ENCODE peak calls at places on chromosomes 12 and 14, in four cellular contexts. One of them, this sample, is unnamed.

GRCh38 chr12:123830675-123831074 is 68.6 kb downstream of the DNAH10 start:
- DNase-seq in stimulated activated CD4-positive, alpha-beta T cell treated with anti-CD3 and anti-CD28 coated beads, Interleukin-15, amount 100 ng/mL, for 48 hours: no peak
- DNase-seq in activated T-cell treated with anti-CD3 and anti-CD28 coated beads for 1 hour: no peak
- DNase-seq in lower lobe of right lung: no peak
- DNase-seq in this sample: no peak

GRCh38 chr12:28899951-28900350 is 249.1 kb upstream of the FAR2 start:
- DNase-seq in activated T-cell treated with anti-CD3 and anti-CD28 coated beads for 1 hour: no peak
- DNase-seq in lower lobe of right lung: no peak
- DNase-seq in stimulated activated CD4-positive, alpha-beta T cell treated with anti-CD3 and anti-CD28 coated beads, Interleukin-15, amount 100 ng/mL, for 48 hours: no peak
- DNase-seq in this sample: no peak

GRCh38 chr12:104520242-104520900 is 63.6 kb downstream of the CHST11 start:
- DNase-seq in stimulated activated CD4-positive, alpha-beta T cell treated with anti-CD3 and anti-CD28 coated beads, Interleukin-15, amount 100 ng/mL, for 48 hours: no peak
- DNase-seq in lower lobe of right lung: no peak
- DNase-seq in activated T-cell treated with anti-CD3 and anti-CD28 coated beads for 1 hour: no peak
- DNase-seq in this sample: no peak

GRCh38 chr12:130031571-130032189 is 127.9 kb upstream of the TMEM132D start:
- DNase-seq in stimulated activated CD4-positive, alpha-beta T cell treated with anti-CD3 and anti-CD28 coated beads, Interleukin-15, amount 100 ng/mL, for 48 hours: peak; percentile 41
- DNase-seq in lower lobe of right lung: peak; percentile 56
- DNase-seq in activated T-cell treated with anti-CD3 and anti-CD28 coated beads for 1 hour: peak; percentile 57
- DNase-seq in this sample: peak; percentile 47

GRCh38 chr14:26522985-26523384 is 74.8 kb downstream of the NOVA1 start:
- DNase-seq in stimulated activated CD4-positive, alpha-beta T cell treated with anti-CD3 and anti-CD28 coated beads, Interleukin-15, amount 100 ng/mL, for 48 hours: no peak
- DNase-seq in activated T-cell treated with anti-CD3 and anti-CD28 coated beads for 1 hour: no peak
- DNase-seq in lower lobe of right lung: no peak
- DNase-seq in this sample: no peak

GRCh38 chr12:97075583-97076268 is 168.7 kb downstream of the NEDD1 start:
- DNase-seq in lower lobe of right lung: no peak
- DNase-seq in activated T-cell treated with anti-CD3 and anti-CD28 coated beads for 1 hour: no peak
- DNase-seq in stimulated activated CD4-positive, alpha-beta T cell treated with anti-CD3 and anti-CD28 coated beads, Interleukin-15, amount 100 ng/mL, for 48 hours: no peak
- DNase-seq in this sample: no peak

GRCh38 chr14:102927878-102928411 is 5.5 kb downstream of the AMN start:
- DNase-seq in activated T-cell treated with anti-CD3 and anti-CD28 coated beads for 1 hour: no peak
- DNase-seq in stimulated activated CD4-positive, alpha-beta T cell treated with anti-CD3 and anti-CD28 coated beads, Interleukin-15, amount 100 ng/mL, for 48 hours: no peak
- DNase-seq in lower lobe of right lung: peak; percentile 65
- DNase-seq in this sample: no peak

GRCh38 chr12:64890873-64891468 is 66.5 kb downstream of the TBC1D30 start:
- DNase-seq in lower lobe of right lung: no peak
- DNase-seq in stimulated activated CD4-positive, alpha-beta T cell treated with anti-CD3 and anti-CD28 coated beads, Interleukin-15, amount 100 ng/mL, for 48 hours: no peak
- DNase-seq in activated T-cell treated with anti-CD3 and anti-CD28 coated beads for 1 hour: no peak
- DNase-seq in this sample: peak; percentile 21